ENCODE peak calls at places on chromosomes 3 and 15, in five cellular contexts. D is SK-N-SH, H is breast epithelium, J is suprapubic skin, W is HepG2. M is an unnamed sample. For H3K4me1, the result is how much of the 10 kb centered on the place peaks cover.

GRCh38 chr3:50156991-50157493 is 1.9 kb downstream of the SEMA3F start:
- DNase-seq in D (no peak), H (no peak), J (no peak), W (no peak), M (peak)

GRCh38 chr15:72554471-72555425 is 80.6 kb downstream of the ARIH1 start:
- DNase-seq in D (no peak), H (no peak), J (no peak), W (peak), M (no peak)

GRCh38 chr3:138560501-138560900 is 33.6 kb downstream of the CEP70 start:
- DNase-seq in D (no peak), H (no peak), J (no peak), W (no peak), M (no peak)

GRCh38 chr3:171236586-171237120 is 210.1 kb upstream of the SLC2A2 start:
- DNase-seq in D (no peak), H (no peak), J (no peak), W (no peak), M (no peak)

GRCh38 chr3:124557433-124558232 is 172.6 kb upstream of the UMPS start:
- DNase-seq in D (peak), H (no peak), J (no peak), W (no peak), M (peak)

GRCh38 chr15:68595260-68595564 is 16.4 kb downstream of the CORO2B start:
- DNase-seq in D (no peak), H (no peak), J (no peak), W (no peak), M (no peak)

GRCh38 chr3:86793786-86794185 is 197.2 kb downstream of the VGLL3 start:
- DNase-seq in D (no peak), H (no peak), J (no peak), W (peak), M (no peak)

GRCh38 chr15:38692789-38693062 is 128.1 kb upstream of the RASGRP1 start:
- DNase-seq in D (no peak), H (no peak), J (no peak), W (no peak), M (no peak)

GRCh38 chr15:89781891-89782618 is 5.9 kb downstream of the MESP2 start:
- DNase-seq in D (no peak), H (no peak), J (no peak), W (peak), M (peak)

GRCh38 chr3:175326041-175326440 is 466.9 kb downstream of the NAALADL2 start:
- DNase-seq in D (no peak), H (no peak), J (no peak), W (no peak), M (no peak)

GRCh38 chr3:76631251-76631650 is 408.6 kb upstream of the ROBO2 start:
- DNase-seq in D (no peak), H (no peak), J (no peak), W (no peak), M (no peak)

GRCh38 chr15:69225355-69226027 is 65.1 kb downstream of the GLCE start:
- DNase-seq in D (peak), H (no peak), J (no peak), W (peak), M (no peak)

GRCh38 chr3:188947401-188947982 is 224.3 kb upstream of the TPRG1 start:
- DNase-seq in D (peak), H (peak), J (peak), W (no peak), M (peak)
- TF ChIP-seq POLR2AphosphoS5 in D (peak), H (peak), J (no peak), W (no peak), M (peak)

GRCh38 chr3:55549172-55549571 is 62.1 kb upstream of the WNT5A start:
- DNase-seq in D (peak), H (no peak), J (no peak), W (no peak), M (no peak)
- H3K4me1 ChIP-seq in D (under half), H (under half), J (under half), W (under half), M (under half)

GRCh38 chr3:197001106-197001971 is 28.3 kb downstream of the MELTF start:
- DNase-seq in D (no peak), H (no peak), J (no peak), W (no peak), M (no peak)

GRCh38 chr3:197000211-197000610 is 29.4 kb downstream of the MELTF start:
- DNase-seq in D (no peak), H (no peak), J (no peak), W (no peak), M (no peak)

GRCh38 chr3:197001972-197002700 is 27.5 kb downstream of the MELTF start:
- DNase-seq in D (no peak), H (no peak), J (no peak), W (no peak), M (no peak)

GRCh38 chr3:197003461-197004385 is 25.9 kb downstream of the MELTF start:
- DNase-seq in D (no peak), H (no peak), J (no peak), W (no peak), M (peak)

GRCh38 chr3:197002701-197003454 is 26.7 kb downstream of the MELTF start:
- DNase-seq in D (peak), H (peak), J (no peak), W (peak), M (peak)
- TF ChIP-seq POLR2AphosphoS5 in D (no peak), H (no peak), J (no peak), W (no peak), M (no peak)

DNA sequence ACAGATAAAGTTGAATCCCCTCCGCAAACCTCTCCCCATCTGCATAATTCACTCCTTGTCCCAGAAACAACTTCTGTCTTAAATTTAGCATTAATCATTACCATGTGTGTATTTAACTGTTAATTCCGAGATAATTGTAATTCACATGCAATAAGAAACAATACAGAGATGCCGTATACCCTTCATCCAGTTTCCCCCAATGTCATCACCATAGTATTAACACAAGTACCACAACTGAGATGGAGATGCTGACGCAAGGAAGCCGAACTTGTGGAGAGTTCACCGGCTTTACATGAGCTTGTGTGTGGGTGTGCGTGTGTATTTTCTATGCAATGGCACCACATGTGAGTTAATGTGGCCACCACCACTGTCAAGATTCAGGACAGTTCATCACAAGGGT is 39.6 kb upstream of the SEC13 start:
- DNase-seq in D (no peak), H (no peak), J (no peak), W (no peak), M (no peak)
- H3K4me1 ChIP-seq in D (under half), H (under half), J (under half), W (under half), M (under half)